ENCODE peak calls at places on chromosomes 3 and 15, in five cellular contexts. One of them, this sample, is unnamed.

GRCh38 chr3:79085166-79085565 is 682.6 kb downstream of the ROBO1 start:
- DNase-seq in ovary: no peak
- DNase-seq in A549: no peak
- DNase-seq in right lobe of liver: no peak
- DNase-seq in NB4: no peak
- DNase-seq in this sample: no peak

GRCh38 chr3:173238091-173238490 is 97.1 kb upstream of the SPATA16 start:
- DNase-seq in NB4: no peak
- DNase-seq in ovary: no peak
- DNase-seq in right lobe of liver: no peak
- DNase-seq in A549: no peak
- DNase-seq in this sample: no peak

GRCh38 chr3:58612825-58613224 is 35.6 kb upstream of the FAM107A start:
- DNase-seq in right lobe of liver: no peak
- DNase-seq in A549: no peak
- DNase-seq in ovary: no peak
- DNase-seq in NB4: no peak
- DNase-seq in this sample: no peak

GRCh38 chr3:58206406-58207011 is 4.3 kb downstream of the DNASE1L3 start:
- DNase-seq in A549: no peak
- DNase-seq in NB4: peak; percentile 25
- DNase-seq in right lobe of liver: peak; percentile 38
- DNase-seq in ovary: no peak
- DNase-seq in this sample: no peak

GRCh38 chr15:73724211-73724610 is 28.9 kb downstream of the INSYN1 start:
- DNase-seq in ovary: no peak
- DNase-seq in NB4: no peak
- DNase-seq in A549: no peak
- DNase-seq in right lobe of liver: no peak
- DNase-seq in this sample: no peak

GRCh38 chr15:60479361-60479684 is 381 bp upstream of the ICE2 start:
- DNase-seq in right lobe of liver: no peak
- DNase-seq in NB4: no peak
- DNase-seq in A549: no peak
- DNase-seq in ovary: no peak
- DNase-seq in this sample: no peak

GRCh38 chr3:111073186-111073585 is 1.6 kb downstream of the NECTIN3 start:
- DNase-seq in right lobe of liver: no peak
- DNase-seq in ovary: no peak
- DNase-seq in A549: no peak
- DNase-seq in NB4: no peak
- DNase-seq in this sample: no peak

GRCh38 chr3:16060358-16060852 is 114.1 kb upstream of the GALNT15 start:
- DNase-seq in right lobe of liver: peak; percentile 48
- DNase-seq in NB4: no peak
- DNase-seq in A549: peak; percentile 98
- DNase-seq in ovary: peak; percentile 72
- DNase-seq in this sample: peak; percentile 76

GRCh38 chr15:77019476-77020331 is 24.8 kb downstream of the PSTPIP1 start:
- DNase-seq in A549: no peak
- DNase-seq in ovary: no peak
- DNase-seq in right lobe of liver: no peak
- DNase-seq in NB4: peak; percentile 78
- DNase-seq in this sample: no peak

GRCh38 chr3:5022966-5023776 is 43.9 kb downstream of the BHLHE40 start:
- DNase-seq in NB4: no peak
- DNase-seq in A549: peak; percentile 99
- DNase-seq in right lobe of liver: no peak
- DNase-seq in ovary: peak; percentile 69
- DNase-seq in this sample: peak; percentile 63

GRCh38 chr15:101126618-101127502 is 125.0 kb downstream of the CHSY1 start:
- DNase-seq in right lobe of liver: no peak
- DNase-seq in ovary: no peak
- DNase-seq in A549: no peak
- DNase-seq in NB4: peak; percentile 67
- DNase-seq in this sample: no peak

GRCh38 chr3:183762304-183762703 is 63.1 kb downstream of the MAP6D1 start:
- DNase-seq in A549: no peak
- DNase-seq in right lobe of liver: no peak
- DNase-seq in NB4: no peak
- DNase-seq in ovary: no peak
- DNase-seq in this sample: no peak

GRCh38 chr15:48265145-48265544 is 59.0 kb downstream of the SLC12A1 start:
- DNase-seq in ovary: no peak
- DNase-seq in NB4: no peak
- DNase-seq in A549: no peak
- DNase-seq in right lobe of liver: no peak
- DNase-seq in this sample: no peak

GRCh38 chr3:32956750-32957570 is 5.5 kb downstream of the CCR4 start:
- DNase-seq in ovary: no peak
- DNase-seq in NB4: no peak
- DNase-seq in right lobe of liver: no peak
- DNase-seq in A549: no peak
- DNase-seq in this sample: no peak

GRCh38 chr3:27553868-27554540 is 69.8 kb upstream of the SLC4A7 start:
- DNase-seq in right lobe of liver: no peak
- DNase-seq in ovary: no peak
- DNase-seq in NB4: no peak
- DNase-seq in A549: peak; percentile 16
- DNase-seq in this sample: no peak

GRCh38 chr3:134611516-134611915 is 39.3 kb downstream of the KY start:
- DNase-seq in A549: no peak
- DNase-seq in right lobe of liver: no peak
- DNase-seq in NB4: no peak
- DNase-seq in ovary: no peak
- DNase-seq in this sample: no peak

GRCh38 chr3:184568918-184569829 is 7.6 kb downstream of the EPHB3 start:
- DNase-seq in right lobe of liver: peak; percentile 65
- DNase-seq in A549: no peak
- DNase-seq in NB4: peak; percentile 56
- DNase-seq in ovary: peak; percentile 94
- DNase-seq in this sample: peak; percentile 74

GRCh38 chr15:83710452-83710851 is 56.5 kb downstream of the ADAMTSL3 start:
- DNase-seq in A549: no peak
- DNase-seq in NB4: no peak
- DNase-seq in ovary: no peak
- DNase-seq in right lobe of liver: no peak
- DNase-seq in this sample: no peak

GRCh38 chr3:17740703-17741102 is 1.7 kb downstream of the TBC1D5 start:
- DNase-seq in right lobe of liver: no peak
- DNase-seq in NB4: peak; percentile 53
- DNase-seq in ovary: no peak
- DNase-seq in A549: peak; percentile 78
- DNase-seq in this sample: peak; percentile 37

GRCh38 chr15:101568304-101568703 is 78.8 kb upstream of the PCSK6 start:
- DNase-seq in NB4: no peak
- DNase-seq in right lobe of liver: no peak
- DNase-seq in A549: no peak
- DNase-seq in ovary: no peak
- DNase-seq in this sample: no peak

GRCh38 chr15:78763111-78763795 is 48.0 kb downstream of the ADAMTS7 start:
- DNase-seq in ovary: no peak
- DNase-seq in NB4: no peak
- DNase-seq in right lobe of liver: no peak
- DNase-seq in A549: no peak
- DNase-seq in this sample: no peak

GRCh38 chr3:100710355-100711198 is 1.3 kb downstream of the TFG start:
- DNase-seq in ovary: no peak
- DNase-seq in right lobe of liver: no peak
- DNase-seq in NB4: peak; percentile 69
- DNase-seq in A549: peak; percentile 82
- DNase-seq in this sample: peak; percentile 9

GRCh38 chr3:184946922-184947321 is 135.0 kb downstream of the VPS8 start:
- DNase-seq in right lobe of liver: no peak
- DNase-seq in A549: no peak
- DNase-seq in ovary: no peak
- DNase-seq in NB4: no peak
- DNase-seq in this sample: no peak

GRCh38 chr3:195616681-195617080 is 32.9 kb upstream of the APOD start:
- DNase-seq in A549: no peak
- DNase-seq in right lobe of liver: no peak
- DNase-seq in ovary: no peak
- DNase-seq in NB4: no peak
- DNase-seq in this sample: no peak

GRCh38 chr3:50611464-50612233 is at the start of gene CISH:
- DNase-seq in ovary: peak; percentile 96
- DNase-seq in A549: peak; percentile 78
- DNase-seq in NB4: peak; percentile 95
- DNase-seq in right lobe of liver: peak; percentile 96
- DNase-seq in this sample: peak; percentile 81
- TF ChIP-seq POLR2A in ovary: peak; percentile 71
- TF ChIP-seq POLR2A in A549: peak; percentile 43
- TF ChIP-seq POLR2A in NB4: peak; percentile 75
- TF ChIP-seq POLR2A in right lobe of liver: peak; percentile 95
- TF ChIP-seq POLR2A in this sample: peak; percentile 80

DNA sequence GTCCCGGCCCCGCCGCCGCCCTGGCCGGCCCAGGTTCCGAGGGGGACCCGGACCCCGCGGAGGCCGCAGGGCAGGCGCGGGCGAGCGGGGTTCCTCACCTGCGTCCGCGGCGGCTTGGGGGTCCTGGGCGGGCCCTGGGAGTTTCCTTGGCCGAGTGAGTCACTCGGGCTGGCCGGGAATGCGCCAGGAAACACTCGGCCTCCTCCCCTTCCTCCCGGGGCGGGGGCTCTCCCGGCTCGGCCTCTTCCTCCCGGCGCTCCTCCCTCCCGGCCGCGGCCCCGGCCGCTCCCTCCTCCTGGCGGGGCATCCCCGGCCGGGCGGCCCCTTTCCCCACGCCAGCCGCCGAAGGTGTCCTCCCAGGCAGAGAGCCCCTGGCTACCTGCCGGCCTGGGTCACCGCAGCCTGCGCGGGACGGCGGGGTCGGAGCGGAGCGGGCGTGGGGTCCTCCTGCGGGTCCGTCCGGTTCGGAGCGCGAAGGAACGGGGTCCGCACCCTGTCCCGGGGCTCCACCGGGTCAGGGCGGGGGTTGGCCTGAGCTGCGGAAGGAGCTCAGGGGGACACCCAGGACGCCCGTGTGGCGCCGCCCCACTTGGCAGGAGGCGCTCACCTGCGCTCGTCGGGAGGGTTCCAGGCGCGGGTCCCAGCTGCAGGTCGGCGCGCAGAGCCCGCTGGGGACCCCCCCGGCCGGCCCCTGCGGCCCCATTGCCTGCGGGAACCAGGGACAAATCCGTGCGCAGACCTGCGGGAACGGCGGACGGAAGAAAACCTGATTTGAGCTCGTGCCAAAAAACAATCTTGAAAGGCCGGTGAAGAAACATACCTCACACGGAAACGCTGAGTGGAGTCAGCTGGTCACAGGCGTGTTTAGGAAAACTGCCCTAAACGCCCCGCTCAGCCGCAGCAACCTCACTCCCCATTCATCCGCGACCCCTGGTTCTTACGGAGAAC is at the start of gene CYFIP1:
- DNase-seq in ovary: peak; percentile 87
- DNase-seq in A549: peak; percentile 84
- DNase-seq in right lobe of liver: peak; percentile 91
- DNase-seq in NB4: peak; percentile 73
- DNase-seq in this sample: peak; percentile 94
- TF ChIP-seq POLR2A in ovary: no peak
- TF ChIP-seq POLR2A in A549: peak; percentile 74
- TF ChIP-seq POLR2A in right lobe of liver: peak; percentile 76
- TF ChIP-seq POLR2A in NB4: no peak
- TF ChIP-seq POLR2A in this sample: peak; percentile 51

DNA sequence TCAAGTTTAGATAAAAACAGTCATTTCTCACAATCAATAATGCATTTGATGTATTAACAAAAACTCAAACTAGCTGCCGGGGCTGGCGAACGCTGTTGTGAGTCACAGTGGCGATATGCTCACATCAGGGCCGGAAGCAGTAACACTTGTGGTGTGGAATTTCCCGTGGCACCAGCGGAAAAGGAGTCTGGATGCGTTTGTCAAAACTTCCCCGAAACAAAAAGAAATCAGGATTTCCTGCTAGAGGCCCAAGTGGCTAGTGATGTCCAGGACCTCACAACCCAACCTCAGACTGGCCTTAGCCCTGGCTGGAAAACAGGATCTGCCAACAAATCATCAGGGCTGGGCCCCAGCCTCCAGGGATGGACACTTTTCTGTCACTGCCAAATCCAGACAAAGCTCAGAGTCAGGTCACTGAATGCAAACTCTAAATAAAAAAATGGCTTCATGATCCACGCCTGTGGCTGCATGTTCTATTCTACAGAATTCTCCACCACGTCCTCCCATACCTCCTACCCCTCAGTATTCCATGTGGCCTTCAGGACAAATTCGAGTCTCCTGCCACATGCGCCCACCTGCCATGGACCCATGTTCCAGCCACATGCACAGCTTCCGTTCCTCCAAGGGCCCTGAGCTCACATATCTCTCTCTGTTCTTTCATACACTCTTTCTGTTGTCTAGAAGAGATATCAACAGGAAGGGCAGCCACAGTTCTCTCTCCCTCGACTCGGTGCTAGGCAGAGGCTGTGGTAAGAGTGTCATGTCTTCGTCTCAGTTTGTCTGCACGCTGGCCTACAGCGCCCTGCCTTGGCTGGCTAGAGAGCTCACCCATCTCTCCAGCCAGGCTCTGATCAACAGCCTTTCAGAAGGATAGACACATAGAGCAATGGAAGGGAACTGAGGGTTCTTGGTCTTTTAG is 35.4 kb downstream of the EHD4 start:
- DNase-seq in right lobe of liver: no peak
- DNase-seq in ovary: no peak
- DNase-seq in A549: no peak
- DNase-seq in NB4: no peak
- DNase-seq in this sample: no peak
- TF ChIP-seq POLR2A in right lobe of liver: no peak
- TF ChIP-seq POLR2A in ovary: no peak
- TF ChIP-seq POLR2A in A549: no peak
- TF ChIP-seq POLR2A in NB4: no peak
- TF ChIP-seq POLR2A in this sample: no peak

GRCh38 chr15:67080900-67081431 is 15.6 kb downstream of the SMAD3 start:
- DNase-seq in NB4: peak; percentile 96
- DNase-seq in A549: peak; percentile 71
- DNase-seq in ovary: no peak
- DNase-seq in right lobe of liver: no peak
- DNase-seq in this sample: no peak
- TF ChIP-seq POLR2A in NB4: no peak
- TF ChIP-seq POLR2A in A549: no peak
- TF ChIP-seq POLR2A in ovary: no peak
- TF ChIP-seq POLR2A in right lobe of liver: no peak
- TF ChIP-seq POLR2A in this sample: no peak

GRCh38 chr3:112496368-112497067 is 2.8 kb downstream of the BTLA start:
- DNase-seq in NB4: no peak
- DNase-seq in A549: no peak
- DNase-seq in right lobe of liver: no peak
- DNase-seq in ovary: no peak
- DNase-seq in this sample: no peak

GRCh38 chr3:112497897-112498548 is 1.2 kb downstream of the BTLA start:
- DNase-seq in NB4: no peak
- DNase-seq in ovary: no peak
- DNase-seq in right lobe of liver: no peak
- DNase-seq in A549: no peak
- DNase-seq in this sample: no peak

GRCh38 chr3:112498916-112499315 is 356 bp downstream of the BTLA start:
- DNase-seq in right lobe of liver: no peak
- DNase-seq in ovary: no peak
- DNase-seq in A549: no peak
- DNase-seq in NB4: no peak
- DNase-seq in this sample: no peak

GRCh38 chr3:112500621-112501020 is 1.3 kb upstream of the BTLA start:
- DNase-seq in A549: no peak
- DNase-seq in right lobe of liver: no peak
- DNase-seq in ovary: no peak
- DNase-seq in NB4: no peak
- DNase-seq in this sample: no peak

GRCh38 chr3:112499328-112499727 is at the start of gene BTLA:
- DNase-seq in A549: no peak
- DNase-seq in NB4: no peak
- DNase-seq in ovary: no peak
- DNase-seq in right lobe of liver: no peak
- DNase-seq in this sample: no peak
- TF ChIP-seq POLR2A in A549: no peak
- TF ChIP-seq POLR2A in NB4: no peak
- TF ChIP-seq POLR2A in ovary: no peak
- TF ChIP-seq POLR2A in right lobe of liver: no peak
- TF ChIP-seq POLR2A in this sample: no peak